ENCODE peak calls at places on chromosomes 2 and 18, in nine cellular contexts. Z is NB4; M is stimulated activated naive CD4-positive, alpha-beta T cell treated with Interleukin-2 at 50 U/mL for 16 hours; G is heart right ventricle; P is activated naive CD4-positive, alpha-beta T cell treated with anti-CD3 and anti-CD28 coated beads, Interleukin-2, amount 10 ng/mL, durations not matched to agents 7 days and 5 days; O is germinal center; A is astrocyte of the hippocampus; N is nucleus accumbens; E is activated CD4-positive, alpha-beta T cell treated with anti-CD3 and anti-CD28 coated beads, Interleukin-2, amount 50 U/mL, for 4 hours. T is an unnamed sample.

GRCh38 chr18:46756559-46757201 is at the start of gene ST8SIA5:
- DNase-seq in P (no peak), E (no peak), A (peak), G (no peak), O (peak), M (no peak), N (no peak), Z (no peak), T (no peak)

GRCh38 chr2:215431778-215432758 is 3.8 kb downstream of the FN1 start:
- DNase-seq in P (no peak), G (no peak), A (peak), M (no peak), E (no peak), N (no peak), O (no peak), Z (no peak), T (no peak)

GRCh38 chr2:231258696-231259095 is 60.3 kb downstream of the ARMC9 start:
- DNase-seq in G (no peak), A (no peak), Z (no peak), N (no peak), E (no peak), M (no peak), O (no peak), P (no peak), T (no peak)

GRCh38 chr18:49920731-49921130 is 107.4 kb upstream of the ACAA2 start:
- DNase-seq in O (no peak), G (no peak), E (no peak), N (no peak), A (peak), Z (no peak), P (no peak), M (no peak), T (no peak)

GRCh38 chr2:73952499-73953446 is 26.1 kb downstream of the DGUOK start:
- DNase-seq in A (peak), N (no peak), E (no peak), Z (peak), P (no peak), G (no peak), M (no peak), O (no peak), T (peak)

GRCh38 chr2:25340340-25340886 is 1.3 kb downstream of the DNMT3A start:
- DNase-seq in G (peak), M (no peak), P (peak), O (no peak), Z (peak), E (no peak), A (peak), N (no peak), T (no peak)

GRCh38 chr2:2933421-2933820 is 444.2 kb downstream of the EIPR1 start:
- DNase-seq in M (no peak), E (no peak), G (no peak), N (no peak), P (no peak), A (no peak), O (no peak), Z (no peak), T (peak)

GRCh38 chr2:46435796-46436360 is 43.5 kb upstream of the TMEM247 start:
- DNase-seq in G (no peak), P (no peak), A (peak), N (no peak), E (no peak), M (no peak), O (no peak), Z (no peak), T (no peak)

GRCh38 chr2:177380181-177380580 is 12.4 kb upstream of the AGPS start:
- DNase-seq in Z (no peak), G (no peak), E (no peak), O (no peak), A (no peak), N (no peak), M (no peak), P (no peak), T (no peak)

GRCh38 chr2:241161646-241162281 is 11.5 kb downstream of the PPP1R7 start:
- DNase-seq in E (no peak), G (peak), M (no peak), Z (peak), O (no peak), A (peak), P (no peak), N (peak), T (peak)

GRCh38 chr2:96907405-96908041 is 37.6 kb upstream of the SEMA4C start:
- DNase-seq in G (peak), E (no peak), A (peak), M (no peak), Z (no peak), P (no peak), O (no peak), N (peak), T (peak)

GRCh38 chr18:46352520-46353250 is 248.5 kb downstream of the HAUS1 start:
- DNase-seq in G (no peak), A (no peak), E (no peak), N (no peak), O (no peak), M (no peak), Z (no peak), P (no peak), T (no peak)

GRCh38 chr18:79378416-79379250 is 17.1 kb upstream of the NFATC1 start:
- DNase-seq in N (peak), G (peak), O (peak), M (peak), A (peak), E (peak), P (peak), Z (peak), T (peak)

GRCh38 chr2:218039171-218039570 is 29.9 kb upstream of the RUFY4 start:
- DNase-seq in N (no peak), G (no peak), O (no peak), M (no peak), P (no peak), A (peak), Z (no peak), E (no peak), T (no peak)

GRCh38 chr2:135984199-135985017 is 1.0 kb downstream of the DARS1 start:
- DNase-seq in Z (no peak), O (no peak), A (no peak), G (no peak), M (no peak), P (no peak), N (no peak), E (no peak), T (no peak)

GRCh38 chr2:173150963-173151362 is 75.3 kb downstream of the MAP3K20 start:
- DNase-seq in E (no peak), P (no peak), Z (no peak), N (no peak), O (no peak), M (no peak), A (no peak), G (no peak), T (no peak)

GRCh38 chr18:22813648-22814328 is 119.3 kb upstream of the RBBP8 start:
- DNase-seq in A (peak), O (no peak), Z (peak), N (no peak), M (no peak), P (no peak), G (no peak), E (no peak), T (no peak)

GRCh38 chr2:133109772-133110171 is 439.8 kb upstream of the LYPD1 start:
- DNase-seq in G (no peak), E (no peak), M (no peak), Z (no peak), N (no peak), A (peak), P (no peak), O (no peak), T (no peak)

GRCh38 chr2:106562232-106562631 is 75.1 kb downstream of the CD8B2 start:
- DNase-seq in O (no peak), M (no peak), N (no peak), A (no peak), E (no peak), P (no peak), Z (no peak), G (no peak), T (no peak)

GRCh38 chr2:127086800-127087737 is 19.9 kb downstream of the BIN1 start:
- DNase-seq in E (no peak), Z (peak), N (no peak), M (no peak), P (no peak), O (peak), G (peak), A (peak), T (no peak)

GRCh38 chr2:210859314-210859713 is 302.9 kb downstream of the CPS1 start:
- DNase-seq in M (no peak), O (no peak), P (no peak), E (no peak), Z (no peak), N (no peak), G (no peak), A (no peak), T (no peak)

GRCh38 chr2:181190711-181191110 is 210.3 kb downstream of the UBE2E3 start:
- DNase-seq in E (no peak), Z (peak), O (no peak), N (no peak), A (no peak), P (no peak), G (no peak), M (no peak), T (no peak)

GRCh38 chr2:159249955-159250723 is 36.4 kb downstream of the WDSUB1 start:
- DNase-seq in O (no peak), G (no peak), A (peak), Z (peak), P (no peak), E (no peak), M (no peak), N (no peak), T (peak)

GRCh38 chr18:55588001-55588875 is at the start of gene TCF4:
- DNase-seq in G (peak), Z (peak), N (peak), O (peak), M (peak), A (peak), E (no peak), P (peak), T (peak)

GRCh38 chr2:23293063-23293462 is 91.9 kb upstream of the KLHL29 start:
- DNase-seq in O (no peak), N (no peak), E (no peak), G (no peak), P (no peak), M (no peak), Z (peak), A (no peak), T (peak)

GRCh38 chr18:34661464-34662087 is 48.5 kb upstream of the DTNA start:
- DNase-seq in N (no peak), O (peak), M (no peak), A (peak), P (no peak), E (no peak), Z (peak), G (no peak), T (no peak)

GRCh38 chr2:55775828-55776227 is 82.2 kb upstream of the PNPT1 start:
- DNase-seq in E (no peak), A (no peak), G (no peak), P (no peak), N (no peak), Z (no peak), M (no peak), O (no peak), T (no peak)

GRCh38 chr2:121783180-121783579 is 27.7 kb downstream of the TSN start:
- DNase-seq in P (no peak), Z (no peak), A (no peak), E (no peak), O (no peak), G (no peak), M (no peak), N (no peak), T (no peak)

GRCh38 chr2:138922973-138923563 is 142.9 kb upstream of the NXPH2 start:
- DNase-seq in P (no peak), G (no peak), Z (peak), A (peak), N (no peak), M (no peak), O (no peak), E (no peak), T (no peak)

GRCh38 chr2:3650140-3650944 is 7.7 kb upstream of the ALLC start:
- DNase-seq in E (no peak), M (no peak), G (no peak), A (no peak), Z (no peak), O (no peak), N (no peak), P (no peak), T (no peak)

GRCh38 chr2:12547771-12548170 is 169.0 kb upstream of the TRIB2 start:
- DNase-seq in N (no peak), O (no peak), Z (no peak), E (no peak), A (no peak), G (no peak), M (no peak), P (no peak), T (no peak)

GRCh38 chr2:177338177-177338721 is 54.3 kb upstream of the AGPS start:
- DNase-seq in P (no peak), O (no peak), A (peak), E (no peak), Z (no peak), M (no peak), N (no peak), G (no peak), T (no peak)

GRCh38 chr2:230520875-230521155 is 104.8 kb downstream of the SP100 start:
- DNase-seq in M (no peak), A (peak), P (no peak), O (no peak), N (no peak), G (no peak), Z (no peak), E (no peak), T (no peak)

GRCh38 chr18:9025104-9025838 is 77.2 kb upstream of the NDUFV2 start:
- DNase-seq in M (no peak), N (no peak), Z (no peak), A (peak), P (no peak), O (no peak), E (no peak), G (no peak), T (no peak)

GRCh38 chr2:237348281-237348865 is 65.6 kb downstream of the COL6A3 start:
- DNase-seq in A (no peak), P (no peak), E (no peak), M (no peak), N (no peak), Z (no peak), G (no peak), O (no peak), T (no peak)

GRCh38 chr2:62596061-62596658 is 90.2 kb upstream of the TMEM17 start:
- DNase-seq in A (peak), O (no peak), P (no peak), M (no peak), N (no peak), Z (no peak), E (no peak), G (no peak), T (no peak)

GRCh38 chr2:156619021-156619539 is 182.9 kb downstream of the GPD2 start:
- DNase-seq in G (no peak), O (no peak), E (no peak), A (no peak), P (no peak), N (no peak), M (no peak), Z (no peak), T (no peak)

GRCh38 chr2:129868151-129868550 is 111.3 kb upstream of the RAB6C start:
- DNase-seq in G (no peak), O (no peak), E (no peak), P (no peak), Z (no peak), M (no peak), A (no peak), N (no peak), T (no peak)

GRCh38 chr2:164782323-164782722 is 59.3 kb downstream of the COBLL1 start:
- DNase-seq in N (no peak), A (no peak), P (no peak), G (no peak), M (no peak), E (no peak), O (no peak), Z (no peak), T (peak)